ENCODE peak calls at places on chromosome 22, in eight cellular contexts. P is amniotic epithelial cell; E is heart left ventricle; O is activated T-helper 9 cell treated with anti-CD3 and anti-CD28 coated beads, Interleukin-2, amount 50 U/mL, for 16 hours; J is brain microvascular endothelial cell; L is neural crest cell; Y is anterior cingulate cortex; U is stimulated activated CD4-positive, alpha-beta T cell treated with anti-CD3 and anti-CD28 coated beads, Interleukin-4, amount 100 ng/mL, for 48 hours. M is an unnamed sample.
A peak's percentile ranks its signal among the peaks of the same experiment; 100 is the strongest.

GRCh38 chr22:42697542-42698013 is 23.1 kb downstream of the A4GALT start:
- DNase-seq in P (peak; percentile 87), E (peak; percentile 97), O (no peak), J (peak; percentile 77), L (no peak), Y (no peak), U (no peak), M (peak; percentile 95)

GRCh38 chr22:21051836-21052400 is 6.2 kb downstream of the LRRC74B start:
- DNase-seq in P (no peak), E (peak; percentile 18), O (no peak), J (no peak), L (no peak), Y (no peak), U (no peak), M (no peak)

GRCh38 chr22:30425616-30426394 is at the start of gene MTFP1:
- DNase-seq in P (peak; percentile 56), E (peak; percentile 72), O (peak; percentile 28), J (peak; percentile 56), L (peak; percentile 63), Y (peak; percentile 24), U (peak; percentile 38), M (peak; percentile 85)

GRCh38 chr22:42111798-42112197 is 18.8 kb downstream of the CYP2D6 start:
- DNase-seq in P (no peak), E (no peak), O (no peak), J (no peak), L (no peak), Y (no peak), U (no peak), M (no peak)

GRCh38 chr22:37601203-37601539 is 7.5 kb upstream of the GGA1 start:
- DNase-seq in P (no peak), E (no peak), O (no peak), J (no peak), L (no peak), Y (no peak), U (no peak), M (no peak)

GRCh38 chr22:17576475-17576874 is 13.2 kb downstream of the SLC25A18 start:
- DNase-seq in P (peak; percentile 80), E (peak; percentile 71), O (no peak), J (peak; percentile 50), L (no peak), Y (no peak), U (no peak), M (no peak)

GRCh38 chr22:20080445-20080775 is 369 bp downstream of the DGCR8 start:
- DNase-seq in P (peak; percentile 22), E (peak; percentile 61), O (peak; percentile 67), J (peak; percentile 2), L (peak; percentile 50), Y (peak; percentile 61), U (peak; percentile 70), M (peak; percentile 88)

GRCh38 chr22:33697640-33698039 is 222.6 kb downstream of the LARGE1 start:
- DNase-seq in P (no peak), E (no peak), O (no peak), J (peak; percentile 66), L (no peak), Y (no peak), U (no peak), M (no peak)

GRCh38 chr22:44159811-44160210 is 20.9 kb upstream of the PARVG start:
- DNase-seq in P (no peak), E (no peak), O (no peak), J (no peak), L (no peak), Y (no peak), U (no peak), M (no peak)

GRCh38 chr22:46084943-46085830 is 65.1 kb upstream of the PPARA start:
- DNase-seq in P (no peak), E (peak; percentile 93), O (no peak), J (no peak), L (no peak), Y (peak; percentile 76), U (no peak), M (peak; percentile 94)

GRCh38 chr22:45602004-45602733 is 69.5 kb upstream of the ATXN10 start:
- DNase-seq in P (no peak), E (peak; percentile 12), O (no peak), J (no peak), L (no peak), Y (no peak), U (no peak), M (no peak)

GRCh38 chr22:33639588-33640254 is 280.6 kb downstream of the LARGE1 start:
- DNase-seq in P (no peak), E (peak; percentile 33), O (no peak), J (no peak), L (no peak), Y (no peak), U (no peak), M (no peak)

GRCh38 chr22:46589871-46590271 is 30.3 kb upstream of the GRAMD4 start:
- DNase-seq in P (no peak), E (no peak), O (no peak), J (no peak), L (no peak), Y (no peak), U (no peak), M (peak; percentile 51)